ENCODE peak calls at places on chromosome 11, in ten cellular contexts. U is HFFc6, K is K562, S is NB4, J is psoas muscle, Q is Calu3, R is neural crest cell, Z is chondrocyte, F is activated B cell treated with CpG ODN at 0.5 μM for 24 hours, I is mammary epithelial cell. B is an unnamed sample.

GRCh38 chr11:11577246-11577855 is 44.5 kb downstream of the GALNT18 start:
- DNase-seq in U (peak), K (no peak), S (no peak), J (no peak), Q (no peak), R (no peak), Z (no peak), F (no peak), I (no peak), B (no peak)

GRCh38 chr11:69040581-69041260 is 8.0 kb upstream of the TPCN2 start:
- DNase-seq in U (peak), K (no peak), S (peak), J (no peak), Q (no peak), R (no peak), Z (no peak), F (no peak), I (no peak), B (no peak)

GRCh38 chr11:36108812-36109498 is 165.1 kb downstream of the LDLRAD3 start:
- DNase-seq in U (no peak), K (no peak), S (no peak), J (no peak), Q (no peak), R (no peak), Z (no peak), F (no peak), I (no peak), B (no peak)

GRCh38 chr11:79822771-79823170 is 381.9 kb upstream of the TENM4 start:
- DNase-seq in U (no peak), K (no peak), S (no peak), J (no peak), Q (no peak), R (no peak), Z (no peak), F (no peak), I (peak), B (no peak)

GRCh38 chr11:1342946-1343345 is 33.5 kb upstream of the TOLLIP start:
- DNase-seq in U (no peak), K (no peak), S (no peak), J (no peak), Q (no peak), R (no peak), Z (no peak), F (no peak), I (no peak), B (no peak)

GRCh38 chr11:73308003-73308962 is at the start of gene ARHGEF17:
- DNase-seq in U (peak), K (peak), S (peak), J (peak), Q (peak), R (peak), Z (no peak), F (peak), I (no peak), B (peak)

GRCh38 chr11:117823294-117823940 is 1.1 kb downstream of the FXYD2 start:
- DNase-seq in U (no peak), K (no peak), S (peak), J (peak), Q (no peak), R (no peak), Z (peak), F (peak), I (no peak), B (no peak)

GRCh38 chr11:85752890-85753581 is 57.9 kb downstream of the SYTL2 start:
- DNase-seq in U (no peak), K (no peak), S (peak), J (no peak), Q (no peak), R (no peak), Z (no peak), F (no peak), I (no peak), B (no peak)

GRCh38 chr11:65439331-65440181 is 17.0 kb downstream of the NEAT1 start:
- DNase-seq in U (no peak), K (peak), S (no peak), J (peak), Q (no peak), R (no peak), Z (no peak), F (no peak), I (no peak), B (no peak)

GRCh38 chr11:45149483-45150056 is 3.1 kb downstream of the PRDM11 start:
- DNase-seq in U (no peak), K (no peak), S (no peak), J (no peak), Q (no peak), R (no peak), Z (no peak), F (no peak), I (no peak), B (no peak)

GRCh38 chr11:133982901-133983300 is 26.1 kb upstream of the IGSF9B start:
- DNase-seq in U (no peak), K (no peak), S (no peak), J (no peak), Q (no peak), R (no peak), Z (no peak), F (no peak), I (no peak), B (no peak)

GRCh38 chr11:93648168-93648567 is 13.3 kb upstream of the CEP295 start:
- DNase-seq in U (peak), K (no peak), S (peak), J (no peak), Q (no peak), R (no peak), Z (no peak), F (no peak), I (peak), B (no peak)

GRCh38 chr11:1437500-1437899 is 47.8 kb downstream of the BRSK2 start:
- DNase-seq in U (peak), K (peak), S (no peak), J (no peak), Q (peak), R (no peak), Z (no peak), F (no peak), I (no peak), B (no peak)

GRCh38 chr11:35814720-35815305 is 129.0 kb upstream of the LDLRAD3 start:
- DNase-seq in U (no peak), K (no peak), S (no peak), J (no peak), Q (no peak), R (no peak), Z (no peak), F (no peak), I (no peak), B (no peak)

GRCh38 chr11:14974021-14974698 is 2.0 kb upstream of the CALCA start:
- DNase-seq in U (no peak), K (no peak), S (no peak), J (no peak), Q (no peak), R (no peak), Z (peak), F (no peak), I (no peak), B (peak)

GRCh38 chr11:79244175-79244804 is 196.5 kb downstream of the TENM4 start:
- DNase-seq in U (peak), K (no peak), S (peak), J (no peak), Q (no peak), R (no peak), Z (no peak), F (no peak), I (peak), B (no peak)

GRCh38 chr11:46120361-46120710 is 918 bp downstream of the PHF21A start:
- DNase-seq in U (no peak), K (peak), S (no peak), J (peak), Q (no peak), R (peak), Z (no peak), F (peak), I (no peak), B (peak)

GRCh38 chr11:47328449-47329390 is 23.8 kb downstream of the MYBPC3 start:
- DNase-seq in U (no peak), K (no peak), S (no peak), J (no peak), Q (no peak), R (no peak), Z (no peak), F (peak), I (no peak), B (no peak)

DNA sequence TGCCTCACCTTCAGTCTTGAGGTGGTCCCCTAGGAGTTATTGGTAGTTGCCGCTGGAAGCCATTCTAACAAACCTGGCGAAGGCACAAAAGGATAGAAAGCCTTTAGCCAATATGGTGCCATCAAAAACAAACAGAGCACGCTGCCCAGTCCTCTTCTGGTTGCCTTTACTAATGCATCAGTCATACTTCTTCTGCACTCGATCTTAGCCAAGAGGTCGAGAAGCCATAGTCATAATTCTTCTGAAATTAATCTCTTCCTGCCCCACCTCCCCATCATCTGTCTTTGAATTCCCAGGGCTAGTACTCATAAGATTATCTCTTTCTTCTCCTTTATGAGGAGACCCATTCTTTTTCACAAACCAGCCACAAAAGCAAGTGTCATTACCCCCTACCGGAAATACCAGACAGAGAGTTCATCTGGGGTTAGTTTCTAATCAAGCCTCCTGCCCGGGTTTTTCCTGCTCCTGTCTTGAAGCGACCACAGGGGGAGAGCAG is 21.4 kb upstream of the EHF start:
- DNase-seq in U (peak), K (no peak), S (no peak), J (no peak), Q (peak), R (no peak), Z (no peak), F (no peak), I (peak), B (no peak)
- TF ChIP-seq CTCF in U (no peak), K (no peak), S (no peak), J (no peak), Q (no peak), R (no peak), Z (no peak), F (no peak), I (no peak), B (no peak)

GRCh38 chr11:114262681-114263509 is 33.3 kb upstream of the NNMT start:
- DNase-seq in U (peak), K (peak), S (peak), J (peak), Q (peak), R (peak), Z (no peak), F (no peak), I (peak), B (peak)
- TF ChIP-seq CTCF in U (peak), K (peak), S (peak), J (peak), Q (peak), R (peak), Z (peak), F (no peak), I (peak), B (no peak)

GRCh38 chr11:131629925-131630324 is 259.5 kb downstream of the NTM start:
- DNase-seq in U (no peak), K (no peak), S (no peak), J (no peak), Q (no peak), R (no peak), Z (no peak), F (no peak), I (no peak), B (no peak)
- TF ChIP-seq CTCF in U (no peak), K (no peak), S (no peak), J (no peak), Q (no peak), R (peak), Z (peak), F (no peak), I (no peak), B (no peak)

GRCh38 chr11:111528557-111528956 is 12.0 kb upstream of the LAYN start:
- DNase-seq in U (no peak), K (no peak), S (no peak), J (no peak), Q (no peak), R (no peak), Z (no peak), F (no peak), I (no peak), B (no peak)
- TF ChIP-seq CTCF in U (no peak), K (no peak), S (no peak), J (no peak), Q (no peak), R (no peak), Z (peak), F (no peak), I (no peak), B (no peak)

GRCh38 chr11:127843483-127844396 is 743.6 kb downstream of the ETS1 start:
- DNase-seq in U (peak), K (peak), S (peak), J (peak), Q (peak), R (peak), Z (no peak), F (no peak), I (peak), B (peak)
- TF ChIP-seq CTCF in U (peak), K (peak), S (peak), J (peak), Q (no peak), R (peak), Z (peak), F (no peak), I (peak), B (peak)

GRCh38 chr11:116715383-116715782 is 57.4 kb downstream of the BUD13 start:
- DNase-seq in U (no peak), K (peak), S (no peak), J (no peak), Q (no peak), R (no peak), Z (no peak), F (no peak), I (no peak), B (no peak)
- TF ChIP-seq CTCF in U (peak), K (peak), S (no peak), J (no peak), Q (no peak), R (no peak), Z (no peak), F (no peak), I (no peak), B (no peak)

GRCh38 chr11:17473071-17473744 is 3.4 kb downstream of the ABCC8 start:
- DNase-seq in U (peak), K (peak), S (peak), J (no peak), Q (peak), R (peak), Z (no peak), F (no peak), I (peak), B (peak)
- TF ChIP-seq CTCF in U (peak), K (peak), S (no peak), J (no peak), Q (peak), R (peak), Z (peak), F (no peak), I (peak), B (no peak)

GRCh38 chr11:10453261-10453660 is 1.8 kb upstream of the AMPD3 start:
- DNase-seq in U (no peak), K (no peak), S (no peak), J (no peak), Q (no peak), R (no peak), Z (no peak), F (no peak), I (peak), B (no peak)

GRCh38 chr11:10452211-10452767 is 2.8 kb upstream of the AMPD3 start:
- DNase-seq in U (peak), K (no peak), S (peak), J (no peak), Q (no peak), R (no peak), Z (no peak), F (no peak), I (no peak), B (no peak)

GRCh38 chr11:10451399-10452116 is 3.5 kb upstream of the AMPD3 start:
- DNase-seq in U (no peak), K (no peak), S (peak), J (no peak), Q (no peak), R (no peak), Z (no peak), F (peak), I (no peak), B (no peak)

GRCh38 chr11:10454506-10454901 is 560 bp upstream of the AMPD3 start:
- DNase-seq in U (no peak), K (no peak), S (no peak), J (no peak), Q (no peak), R (no peak), Z (no peak), F (no peak), I (no peak), B (no peak)

GRCh38 chr11:10450451-10451398 is 4.3 kb upstream of the AMPD3 start:
- DNase-seq in U (no peak), K (no peak), S (peak), J (peak), Q (peak), R (peak), Z (no peak), F (peak), I (peak), B (peak)
- TF ChIP-seq CTCF in U (peak), K (no peak), S (peak), J (no peak), Q (peak), R (peak), Z (peak), F (no peak), I (peak), B (peak)

GRCh38 chr11:32334822-32335221 is 100.5 kb downstream of the WT1 start:
- DNase-seq in U (no peak), K (peak), S (peak), J (no peak), Q (peak), R (no peak), Z (no peak), F (no peak), I (no peak), B (no peak)
- TF ChIP-seq CTCF in U (peak), K (peak), S (peak), J (no peak), Q (peak), R (peak), Z (peak), F (no peak), I (peak), B (peak)

B was measured in endothelial cell.